ENCODE peak calls at places on chromosomes 6 and 20, in eight cellular contexts. W is heart left ventricle, Z is body of pancreas, F is thyroid gland, O is spleen, J is tibial nerve, H is adrenal gland, C is endothelial cell of umbilical vein. T is an unnamed sample.
A peak's percentile ranks its signal among the peaks of the same experiment; 100 is the strongest.

GRCh38 chr6:158143700-158144099 is 24.4 kb downstream of the SERAC1 start:
- DNase-seq in W (no peak), Z (peak; percentile 26), F (no peak), O (no peak), J (no peak), H (peak; percentile 27), C (no peak), T (no peak)

GRCh38 chr20:25011831-25012241 is 19.3 kb upstream of the APMAP start:
- DNase-seq in W (peak; percentile 13), Z (peak; percentile 70), F (peak; percentile 15), O (peak; percentile 56), J (no peak), H (peak; percentile 44), C (no peak), T (no peak)

GRCh38 chr20:19889011-19889953 is 127.9 kb upstream of the NAA20 start:
- DNase-seq in W (peak; percentile 83), Z (peak; percentile 49), F (no peak), O (peak; percentile 80), J (peak; percentile 40), H (peak; percentile 52), C (peak; percentile 97), T (peak; percentile 37)

GRCh38 chr6:150211700-150212615 is 69.1 kb downstream of the PPP1R14C start:
- DNase-seq in W (no peak), Z (no peak), F (no peak), O (no peak), J (no peak), H (no peak), C (no peak), T (no peak)

GRCh38 chr6:15945593-15946159 is 183.2 kb upstream of the MYLIP start:
- DNase-seq in W (no peak), Z (no peak), F (no peak), O (no peak), J (no peak), H (no peak), C (peak; percentile 78), T (no peak)

GRCh38 chr6:43378631-43379030 is 9.2 kb upstream of the ZNF318 start:
- DNase-seq in W (no peak), Z (no peak), F (no peak), O (no peak), J (no peak), H (no peak), C (no peak), T (no peak)

GRCh38 chr6:1049900-1050299 is 262.0 kb upstream of the FOXQ1 start:
- DNase-seq in W (no peak), Z (peak; percentile 84), F (no peak), O (no peak), J (no peak), H (no peak), C (no peak), T (no peak)

GRCh38 chr6:139017227-139017626 is 11.3 kb upstream of the ABRACL start:
- DNase-seq in W (no peak), Z (peak; percentile 38), F (peak; percentile 74), O (no peak), J (no peak), H (no peak), C (no peak), T (peak; percentile 32)

GRCh38 chr6:152529364-152529763 is 107.8 kb downstream of the SYNE1 start:
- DNase-seq in W (no peak), Z (no peak), F (no peak), O (no peak), J (no peak), H (no peak), C (no peak), T (no peak)

GRCh38 chr20:62906209-62906608 is 20.1 kb downstream of the DIDO1 start:
- DNase-seq in W (peak; percentile 46), Z (peak; percentile 29), F (no peak), O (no peak), J (no peak), H (no peak), C (no peak), T (no peak)

GRCh38 chr20:24782221-24782620 is 166.8 kb upstream of the CST7 start:
- DNase-seq in W (no peak), Z (peak; percentile 3), F (no peak), O (peak; percentile 35), J (no peak), H (no peak), C (no peak), T (no peak)

GRCh38 chr6:144778773-144779531 is 493.8 kb downstream of the UTRN start:
- DNase-seq in W (no peak), Z (no peak), F (no peak), O (no peak), J (no peak), H (no peak), C (no peak), T (no peak)

GRCh38 chr20:22389836-22390542 is 194.4 kb downstream of the FOXA2 start:
- DNase-seq in W (no peak), Z (peak; percentile 75), F (peak; percentile 77), O (no peak), J (no peak), H (no peak), C (no peak), T (no peak)

GRCh38 chr20:41064377-41064776 is 35.8 kb downstream of the TOP1 start:
- DNase-seq in W (no peak), Z (no peak), F (no peak), O (no peak), J (no peak), H (no peak), C (no peak), T (no peak)

GRCh38 chr6:139418426-139419132 is 44.1 kb upstream of the CITED2 start:
- DNase-seq in W (no peak), Z (no peak), F (no peak), O (no peak), J (no peak), H (no peak), C (no peak), T (no peak)

GRCh38 chr6:80690611-80691090 is 584.2 kb downstream of the BCKDHB start:
- DNase-seq in W (no peak), Z (no peak), F (no peak), O (no peak), J (no peak), H (no peak), C (no peak), T (no peak)

GRCh38 chr6:170223718-170224693 is 66.9 kb downstream of the DLL1 start:
- DNase-seq in W (peak; percentile 13), Z (no peak), F (no peak), O (peak; percentile 65), J (no peak), H (no peak), C (no peak), T (peak; percentile 6)

GRCh38 chr20:43426172-43426571 is 31.5 kb upstream of the SRSF6 start:
- DNase-seq in W (no peak), Z (no peak), F (no peak), O (no peak), J (no peak), H (no peak), C (no peak), T (no peak)

GRCh38 chr6:95848717-95849116 is 167.1 kb upstream of the FUT9 start:
- DNase-seq in W (no peak), Z (no peak), F (no peak), O (peak; percentile 32), J (no peak), H (no peak), C (no peak), T (no peak)

GRCh38 chr6:94361304-94362060 is 942.1 kb upstream of the EPHA7 start:
- DNase-seq in W (no peak), Z (no peak), F (no peak), O (peak; percentile 60), J (no peak), H (no peak), C (no peak), T (no peak)

DNA sequence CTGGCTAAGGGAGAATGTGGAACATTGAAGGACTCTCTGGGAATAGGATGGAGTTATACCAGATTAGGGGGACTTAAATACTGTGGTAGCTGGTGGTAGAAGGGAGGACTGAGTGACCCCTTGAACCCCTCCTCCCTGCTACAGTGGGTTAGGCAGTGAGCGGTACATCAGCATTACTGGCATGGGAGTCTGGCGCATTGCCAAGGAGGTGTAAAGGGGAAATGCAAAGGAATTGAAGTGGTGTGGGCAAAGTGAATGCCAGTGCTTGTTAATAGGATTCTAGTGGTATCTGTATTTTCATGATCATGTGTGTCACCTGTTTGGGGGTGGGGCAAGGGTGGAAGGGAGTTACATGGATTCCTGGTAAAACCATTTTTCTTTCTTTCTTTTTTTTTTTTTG is 60.1 kb downstream of the GFRA4 start:
- DNase-seq in W (no peak), Z (no peak), F (no peak), O (no peak), J (no peak), H (no peak), C (no peak), T (no peak)
- H3K36me3 ChIP-seq in W (no peaks in the 10 kb centered on the region), Z (peaks cover 3% of the 10 kb centered on the region), F (no peaks in the 10 kb centered on the region), O (peaks cover 36% of the 10 kb centered on the region), J (peaks cover 88% of the 10 kb centered on the region), H (peaks cover 45% of the 10 kb centered on the region), C (no peaks in the 10 kb centered on the region), T (no peaks in the 10 kb centered on the region)

GRCh38 chr6:42030585-42031506 is 19.5 kb upstream of the TAF8 start:
- DNase-seq in W (peak; percentile 71), Z (no peak), F (peak; percentile 96), O (peak; percentile 72), J (no peak), H (no peak), C (peak; percentile 42), T (no peak)

GRCh38 chr6:42029881-42030280 is 20.4 kb upstream of the TAF8 start:
- DNase-seq in W (no peak), Z (no peak), F (no peak), O (peak; percentile 39), J (no peak), H (no peak), C (no peak), T (no peak)

GRCh38 chr6:42028234-42029061 is 21.9 kb upstream of the TAF8 start:
- DNase-seq in W (no peak), Z (no peak), F (no peak), O (peak; percentile 84), J (no peak), H (peak; percentile 77), C (peak; percentile 62), T (no peak)

GRCh38 chr6:42029062-42029685 is 21.1 kb upstream of the TAF8 start:
- DNase-seq in W (no peak), Z (no peak), F (no peak), O (peak; percentile 32), J (no peak), H (no peak), C (no peak), T (no peak)

GRCh38 chr6:42032366-42032765 is 18.0 kb upstream of the TAF8 start:
- DNase-seq in W (no peak), Z (no peak), F (no peak), O (peak; percentile 46), J (no peak), H (no peak), C (no peak), T (no peak)
- H3K4me1 ChIP-seq in W (peaks cover 46% of the 10 kb centered on the region), Z (no peaks in the 10 kb centered on the region), F (peaks cover 42% of the 10 kb centered on the region), O (peaks cover 56% of the 10 kb centered on the region), J (peaks cover 21% of the 10 kb centered on the region), H (peaks cover 3% of the 10 kb centered on the region), C (peaks cover 10% of the 10 kb centered on the region), T (no peaks in the 10 kb centered on the region)

GRCh38 chr6:3789896-3790558 is 38.5 kb upstream of the PXDC1 start:
- DNase-seq in W (no peak), Z (no peak), F (no peak), O (no peak), J (no peak), H (no peak), C (no peak), T (no peak)
- TF ChIP-seq POLR2A in W (no peak), Z (no peak), F (no peak), O (no peak), J (no peak), H (no peak), C (no peak), T (no peak)

GRCh38 chr6:117592983-117593759 is 9.1 kb downstream of the GOPC start:
- DNase-seq in W (no peak), Z (no peak), F (no peak), O (no peak), J (no peak), H (no peak), C (no peak), T (no peak)
- H3K36me3 ChIP-seq in W (no peaks in the 10 kb centered on the region), Z (no peaks in the 10 kb centered on the region), F (no peaks in the 10 kb centered on the region), O (peaks cover 5% of the 10 kb centered on the region), J (peaks cover 50% of the 10 kb centered on the region), H (peaks cover 6% of the 10 kb centered on the region), C (peaks cover 2% of the 10 kb centered on the region), T (no peaks in the 10 kb centered on the region)